ENCODE peak calls at places on chromosomes 3 and 15, in seven cellular contexts. One of them, this sample, is unnamed.
A peak's percentile ranks its signal among the peaks of the same experiment; 100 is the strongest.

GRCh38 chr3:73727117-73727802 is 102.5 kb upstream of the PDZRN3 start:
- DNase-seq in brain microvascular endothelial cell: peak; percentile 71
- DNase-seq in lower lobe of right lung: no peak
- DNase-seq in AG09309: peak; percentile 71
- DNase-seq in HL-60: no peak
- DNase-seq in breast epithelium: no peak
- DNase-seq in A549: no peak
- DNase-seq in this sample: peak; percentile 97

GRCh38 chr3:30354513-30354912 is 251.9 kb upstream of the TGFBR2 start:
- DNase-seq in HL-60: no peak
- DNase-seq in lower lobe of right lung: no peak
- DNase-seq in breast epithelium: no peak
- DNase-seq in AG09309: no peak
- DNase-seq in A549: no peak
- DNase-seq in brain microvascular endothelial cell: no peak
- DNase-seq in this sample: no peak

GRCh38 chr3:122488262-122488973 is 26.3 kb downstream of the KPNA1 start:
- DNase-seq in breast epithelium: no peak
- DNase-seq in AG09309: no peak
- DNase-seq in brain microvascular endothelial cell: no peak
- DNase-seq in A549: no peak
- DNase-seq in HL-60: no peak
- DNase-seq in lower lobe of right lung: no peak
- DNase-seq in this sample: no peak

GRCh38 chr15:101407439-101407838 is 82.1 kb downstream of the PCSK6 start:
- DNase-seq in breast epithelium: no peak
- DNase-seq in brain microvascular endothelial cell: no peak
- DNase-seq in HL-60: no peak
- DNase-seq in lower lobe of right lung: no peak
- DNase-seq in A549: no peak
- DNase-seq in AG09309: no peak
- DNase-seq in this sample: no peak

GRCh38 chr3:48656841-48657281 is 5.8 kb downstream of the CELSR3 start:
- DNase-seq in A549: no peak
- DNase-seq in brain microvascular endothelial cell: no peak
- DNase-seq in AG09309: no peak
- DNase-seq in HL-60: no peak
- DNase-seq in breast epithelium: no peak
- DNase-seq in lower lobe of right lung: no peak
- DNase-seq in this sample: no peak

GRCh38 chr15:34883042-34883441 is 86.5 kb downstream of the AQR start:
- DNase-seq in HL-60: no peak
- DNase-seq in brain microvascular endothelial cell: no peak
- DNase-seq in AG09309: no peak
- DNase-seq in lower lobe of right lung: no peak
- DNase-seq in breast epithelium: no peak
- DNase-seq in A549: no peak
- DNase-seq in this sample: no peak

GRCh38 chr15:68888419-68888818 is 41.9 kb upstream of the SPESP1 start:
- DNase-seq in HL-60: no peak
- DNase-seq in AG09309: no peak
- DNase-seq in A549: no peak
- DNase-seq in brain microvascular endothelial cell: no peak
- DNase-seq in lower lobe of right lung: no peak
- DNase-seq in breast epithelium: no peak
- DNase-seq in this sample: no peak

GRCh38 chr15:60339236-60339635 is 58.5 kb downstream of the ANXA2 start:
- DNase-seq in lower lobe of right lung: no peak
- DNase-seq in A549: no peak
- DNase-seq in brain microvascular endothelial cell: no peak
- DNase-seq in AG09309: no peak
- DNase-seq in breast epithelium: no peak
- DNase-seq in HL-60: no peak
- DNase-seq in this sample: no peak

DNA sequence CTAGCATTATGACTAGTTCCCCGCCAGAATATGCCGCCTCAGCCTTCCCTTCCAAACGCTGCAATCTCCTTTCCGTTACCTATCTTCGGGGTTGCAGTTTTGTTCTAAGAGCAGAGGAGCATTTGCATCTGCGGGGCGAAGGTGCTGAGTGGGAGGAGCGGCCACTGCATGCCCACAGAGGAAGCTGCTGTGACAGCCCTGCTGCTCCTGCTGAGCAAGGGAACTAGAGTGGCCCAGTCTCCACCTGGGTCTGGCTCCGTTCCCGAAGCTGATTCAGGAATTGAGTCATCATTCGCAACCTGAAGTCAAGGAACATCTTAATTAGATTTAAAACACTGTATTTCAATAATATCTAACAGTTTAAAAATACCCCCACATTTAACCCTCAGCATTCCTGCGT is 98.2 kb upstream of the TJP1 start:
- DNase-seq in breast epithelium: no peak
- DNase-seq in lower lobe of right lung: peak; percentile 64
- DNase-seq in A549: peak; percentile 73
- DNase-seq in AG09309: no peak
- DNase-seq in HL-60: no peak
- DNase-seq in brain microvascular endothelial cell: no peak
- DNase-seq in this sample: no peak
- H3K4me3 ChIP-seq in breast epithelium: no peak overlapping the region
- H3K4me3 ChIP-seq in lower lobe of right lung: no peak overlapping the region
- H3K4me3 ChIP-seq in A549: peak overlapping the region; percentile 28
- H3K4me3 ChIP-seq in AG09309: no peak overlapping the region
- H3K4me3 ChIP-seq in HL-60: no peak overlapping the region
- H3K4me3 ChIP-seq in brain microvascular endothelial cell: no peak overlapping the region
- H3K4me3 ChIP-seq in this sample: no peak overlapping the region

DNA sequence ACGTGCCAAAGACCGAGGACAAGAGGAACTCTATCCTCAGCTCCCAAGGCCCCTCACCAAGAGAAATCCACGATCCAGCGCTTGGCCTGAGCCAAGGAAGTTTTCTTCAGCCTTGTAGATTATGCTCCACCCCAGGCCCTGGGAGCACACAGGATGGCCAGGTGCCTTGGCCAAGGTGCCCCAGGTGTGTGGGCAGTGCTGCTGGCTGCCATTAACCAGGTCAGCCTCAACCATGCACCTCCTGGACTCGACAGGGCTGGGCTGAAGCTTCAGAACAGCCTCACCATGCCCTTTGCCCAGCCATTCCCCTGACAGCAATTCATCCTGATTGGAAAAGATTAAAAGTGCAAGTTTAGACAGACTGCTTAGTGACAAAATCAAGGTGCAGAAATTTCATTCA is 10.9 kb upstream of the MESP1 start:
- DNase-seq in AG09309: no peak
- DNase-seq in breast epithelium: no peak
- DNase-seq in A549: no peak
- DNase-seq in brain microvascular endothelial cell: no peak
- DNase-seq in HL-60: no peak
- DNase-seq in lower lobe of right lung: peak; percentile 11
- DNase-seq in this sample: no peak
- H3K4me3 ChIP-seq in AG09309: no peak overlapping the region
- H3K4me3 ChIP-seq in breast epithelium: no peak overlapping the region
- H3K4me3 ChIP-seq in A549: no peak overlapping the region
- H3K4me3 ChIP-seq in brain microvascular endothelial cell: no peak overlapping the region
- H3K4me3 ChIP-seq in HL-60: no peak overlapping the region
- H3K4me3 ChIP-seq in lower lobe of right lung: no peak overlapping the region
- H3K4me3 ChIP-seq in this sample: no peak overlapping the region

DNA sequence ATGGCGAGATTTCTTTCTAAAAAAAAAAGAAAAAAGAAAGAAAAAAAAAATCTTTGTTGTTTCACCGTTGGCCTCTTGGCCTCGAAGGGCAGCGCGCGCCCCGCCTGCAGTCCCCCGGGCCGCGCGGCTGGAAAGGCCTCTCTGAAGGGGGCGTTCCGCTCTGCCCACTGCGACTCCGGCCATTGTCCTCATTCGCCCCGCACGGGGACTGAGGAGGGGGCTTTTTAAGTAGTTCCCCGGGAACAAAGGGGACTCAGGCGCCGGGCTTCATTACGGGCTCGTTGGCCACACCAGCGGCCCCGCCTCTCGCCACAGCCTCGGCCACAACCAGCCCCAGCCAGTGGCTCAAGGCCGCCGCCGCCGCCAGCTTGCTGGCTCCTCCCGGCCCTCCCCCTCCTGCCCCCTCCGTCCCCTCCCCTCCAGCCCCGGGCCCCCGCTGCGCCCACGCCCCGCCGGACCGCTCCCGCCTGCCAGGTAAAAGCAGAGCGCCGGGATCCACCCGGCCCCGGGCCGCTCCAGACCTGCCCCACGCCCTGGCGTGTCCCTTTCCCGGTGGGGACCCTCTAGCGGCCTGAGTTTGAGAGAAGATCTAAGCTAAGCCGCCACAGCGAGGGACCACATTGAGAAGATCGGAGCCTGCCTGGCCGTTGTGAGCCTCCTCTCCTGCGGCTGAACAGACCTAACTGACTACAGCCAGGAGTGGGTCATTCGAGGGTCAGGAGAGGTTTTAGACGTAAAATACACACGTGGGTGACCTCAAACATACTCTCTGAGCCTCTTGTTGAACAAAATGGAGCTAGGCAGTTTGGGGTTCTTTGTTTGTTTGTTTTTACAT is 54.1 kb downstream of the CPN2 start:
- DNase-seq in AG09309: no peak
- DNase-seq in brain microvascular endothelial cell: no peak
- DNase-seq in A549: no peak
- DNase-seq in lower lobe of right lung: peak; percentile 62
- DNase-seq in HL-60: no peak
- DNase-seq in breast epithelium: no peak
- DNase-seq in this sample: no peak
- H3K4me3 ChIP-seq in AG09309: peak overlapping the region; percentile 36
- H3K4me3 ChIP-seq in brain microvascular endothelial cell: peak overlapping the region; percentile 47
- H3K4me3 ChIP-seq in A549: no peak overlapping the region
- H3K4me3 ChIP-seq in lower lobe of right lung: peak overlapping the region; percentile 37
- H3K4me3 ChIP-seq in HL-60: no peak overlapping the region
- H3K4me3 ChIP-seq in breast epithelium: peak overlapping the region; percentile 30
- H3K4me3 ChIP-seq in this sample: peak overlapping the region; percentile 31

DNA sequence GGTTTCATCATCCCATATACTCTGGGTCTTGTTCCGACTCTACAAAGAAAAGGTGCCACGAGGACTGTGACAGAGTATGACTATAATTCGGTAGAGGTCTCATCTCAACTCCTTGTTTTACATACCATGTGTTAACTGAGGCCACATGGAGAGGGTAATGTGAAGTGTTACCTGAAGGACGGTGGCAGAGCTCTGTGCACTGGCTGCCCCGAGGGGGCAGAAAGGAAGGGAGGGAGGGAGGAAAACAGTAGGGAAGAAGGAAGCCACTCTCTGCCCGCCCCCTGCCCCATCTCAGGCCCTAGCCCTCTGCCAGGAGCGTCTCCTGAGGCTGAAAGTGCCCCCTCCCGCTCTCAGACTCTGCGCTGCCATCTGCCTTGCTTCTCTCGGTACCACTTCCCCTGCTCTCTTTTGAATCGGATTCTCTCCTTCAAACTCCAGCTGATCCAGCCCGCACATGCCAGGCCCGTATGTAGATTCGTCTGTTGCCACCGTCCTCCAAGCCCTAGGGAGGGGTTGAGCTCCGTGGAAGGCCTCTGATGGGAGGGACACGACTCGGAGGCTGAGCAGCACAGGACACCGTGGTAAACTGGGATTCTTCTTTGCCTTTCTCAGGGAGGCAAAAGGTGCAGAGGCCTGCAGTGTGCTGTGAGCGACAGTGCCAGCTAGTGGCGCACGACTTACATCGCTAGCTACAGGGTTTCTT is 70.5 kb upstream of the ATP10A start:
- DNase-seq in HL-60: peak; percentile 5
- DNase-seq in AG09309: peak; percentile 58
- DNase-seq in brain microvascular endothelial cell: peak; percentile 75
- DNase-seq in breast epithelium: peak; percentile 69
- DNase-seq in A549: peak; percentile 52
- DNase-seq in lower lobe of right lung: peak; percentile 85
- DNase-seq in this sample: peak; percentile 54
- H3K4me3 ChIP-seq in HL-60: no peak overlapping the region
- H3K4me3 ChIP-seq in AG09309: peak overlapping the region; percentile 25
- H3K4me3 ChIP-seq in brain microvascular endothelial cell: peak overlapping the region; percentile 45
- H3K4me3 ChIP-seq in breast epithelium: peak overlapping the region; percentile 26
- H3K4me3 ChIP-seq in A549: peak overlapping the region; percentile 28
- H3K4me3 ChIP-seq in lower lobe of right lung: peak overlapping the region; percentile 41
- H3K4me3 ChIP-seq in this sample: peak overlapping the region; percentile 21

GRCh38 chr3:16171825-16172224 is 2.7 kb upstream of the GALNT15 start:
- DNase-seq in lower lobe of right lung: no peak
- DNase-seq in brain microvascular endothelial cell: no peak
- DNase-seq in A549: no peak
- DNase-seq in breast epithelium: no peak
- DNase-seq in HL-60: no peak
- DNase-seq in AG09309: no peak
- DNase-seq in this sample: no peak

GRCh38 chr3:16174976-16175901 is 759 bp downstream of the GALNT15 start:
- DNase-seq in breast epithelium: no peak
- DNase-seq in AG09309: no peak
- DNase-seq in HL-60: no peak
- DNase-seq in lower lobe of right lung: no peak
- DNase-seq in A549: no peak
- DNase-seq in brain microvascular endothelial cell: no peak
- DNase-seq in this sample: no peak

GRCh38 chr3:16176391-16177030 is 2.0 kb downstream of the GALNT15 start:
- DNase-seq in breast epithelium: no peak
- DNase-seq in brain microvascular endothelial cell: no peak
- DNase-seq in A549: no peak
- DNase-seq in AG09309: no peak
- DNase-seq in lower lobe of right lung: no peak
- DNase-seq in HL-60: no peak
- DNase-seq in this sample: no peak

GRCh38 chr3:16174389-16174788 is at the start of gene GALNT15:
- DNase-seq in AG09309: peak; percentile 91
- DNase-seq in lower lobe of right lung: peak; percentile 71
- DNase-seq in HL-60: no peak
- DNase-seq in breast epithelium: peak; percentile 75
- DNase-seq in brain microvascular endothelial cell: peak; percentile 97
- DNase-seq in A549: no peak
- DNase-seq in this sample: peak; percentile 99

GRCh38 chr3:16173696-16174355 is 654 bp upstream of the GALNT15 start:
- DNase-seq in AG09309: peak; percentile 38
- DNase-seq in HL-60: no peak
- DNase-seq in breast epithelium: no peak
- DNase-seq in A549: no peak
- DNase-seq in brain microvascular endothelial cell: no peak
- DNase-seq in lower lobe of right lung: no peak
- DNase-seq in this sample: peak; percentile 53
- H3K4me3 ChIP-seq in AG09309: no peak overlapping the region
- H3K4me3 ChIP-seq in HL-60: no peak overlapping the region
- H3K4me3 ChIP-seq in breast epithelium: peak overlapping the region; percentile 71
- H3K4me3 ChIP-seq in A549: no peak overlapping the region
- H3K4me3 ChIP-seq in brain microvascular endothelial cell: no peak overlapping the region
- H3K4me3 ChIP-seq in lower lobe of right lung: peak overlapping the region; percentile 42
- H3K4me3 ChIP-seq in this sample: no peak overlapping the region

GRCh38 chr3:69200384-69201068 is 78.1 kb upstream of the LMOD3 start:
- DNase-seq in brain microvascular endothelial cell: peak; percentile 58
- DNase-seq in A549: no peak
- DNase-seq in breast epithelium: peak; percentile 55
- DNase-seq in AG09309: no peak
- DNase-seq in HL-60: no peak
- DNase-seq in lower lobe of right lung: no peak
- DNase-seq in this sample: peak; percentile 27
- H3K4me3 ChIP-seq in brain microvascular endothelial cell: peak overlapping the region; percentile 1
- H3K4me3 ChIP-seq in A549: peak overlapping the region; percentile 56
- H3K4me3 ChIP-seq in breast epithelium: peak overlapping the region; percentile 34
- H3K4me3 ChIP-seq in AG09309: no peak overlapping the region
- H3K4me3 ChIP-seq in HL-60: no peak overlapping the region
- H3K4me3 ChIP-seq in lower lobe of right lung: peak overlapping the region; percentile 50
- H3K4me3 ChIP-seq in this sample: peak overlapping the region; percentile 31